ENCODE peak calls at places on chromosomes 3 and 15, in eight cellular contexts. O, H, A, N, P, Z, E and Y are unnamed samples.

GRCh38 chr3:79002465-79003372 is 765.1 kb downstream of the ROBO1 start:
- DNase-seq in Z (peak), H (no peak), O (peak), A (no peak), E (no peak), N (no peak), P (no peak), Y (no peak)

GRCh38 chr15:71656425-71656824 is 153.9 kb upstream of the NR2E3 start:
- DNase-seq in O (no peak), P (no peak), E (no peak), Z (no peak), N (no peak), A (no peak), H (no peak), Y (no peak)

GRCh38 chr15:70308011-70308761 is 210.5 kb upstream of the TLE3 start:
- DNase-seq in N (no peak), Z (no peak), H (no peak), E (peak), A (no peak), P (no peak), O (no peak), Y (no peak)

GRCh38 chr3:168040624-168041208 is 55.0 kb downstream of the GOLIM4 start:
- DNase-seq in P (no peak), N (no peak), E (peak), H (peak), A (peak), O (peak), Z (peak), Y (peak)

GRCh38 chr3:31092748-31093607 is 198.5 kb upstream of the GADL1 start:
- DNase-seq in N (no peak), O (no peak), Z (peak), E (no peak), H (no peak), A (no peak), P (peak), Y (no peak)

GRCh38 chr3:168249539-168250414 is 154.1 kb upstream of the GOLIM4 start:
- DNase-seq in P (peak), E (peak), H (peak), Z (peak), A (peak), O (peak), N (no peak), Y (peak)

GRCh38 chr15:67300266-67300914 is 45.8 kb downstream of the IQCH start:
- DNase-seq in Z (no peak), E (no peak), H (no peak), O (no peak), P (no peak), A (no peak), N (no peak), Y (no peak)

GRCh38 chr3:58566398-58567250 is 10.6 kb downstream of the FAM107A start:
- DNase-seq in A (no peak), H (no peak), O (no peak), N (no peak), E (no peak), P (no peak), Z (no peak), Y (no peak)

GRCh38 chr3:17055374-17056276 is 170.9 kb downstream of the PLCL2 start:
- DNase-seq in Z (no peak), A (no peak), E (no peak), O (no peak), P (no peak), H (no peak), N (no peak), Y (no peak)

GRCh38 chr15:52558196-52558595 is 10.6 kb downstream of the ARPP19 start:
- DNase-seq in A (no peak), H (no peak), E (peak), Z (peak), P (no peak), N (no peak), O (no peak), Y (no peak)

GRCh38 chr3:186953011-186953487 is 22.7 kb downstream of the ST6GAL1 start:
- DNase-seq in E (no peak), N (no peak), O (no peak), Z (peak), P (no peak), A (no peak), H (no peak), Y (no peak)

GRCh38 chr15:69272139-69272538 is 26.6 kb upstream of the PAQR5 start:
- DNase-seq in E (no peak), N (no peak), A (peak), H (no peak), P (no peak), Z (no peak), O (no peak), Y (no peak)

GRCh38 chr15:32098033-32098432 is 67.7 kb downstream of the CHRNA7 start:
- DNase-seq in O (no peak), E (no peak), A (no peak), N (no peak), P (no peak), H (no peak), Z (no peak), Y (peak)

GRCh38 chr3:197337656-197338055 is 39.2 kb upstream of the DLG1 start:
- DNase-seq in P (no peak), Z (no peak), H (no peak), O (no peak), N (no peak), A (no peak), E (no peak), Y (peak)

GRCh38 chr3:78163379-78163778 is 1123.5 kb downstream of the ROBO2 start:
- DNase-seq in Z (no peak), O (no peak), H (no peak), E (no peak), N (no peak), P (no peak), A (peak), Y (peak)

GRCh38 chr3:144770291-144770690 is 798.7 kb downstream of the DIPK2A start:
- DNase-seq in E (no peak), O (no peak), P (no peak), N (no peak), A (no peak), H (no peak), Z (no peak), Y (no peak)

GRCh38 chr3:197600796-197601565 is 45.2 kb upstream of the BDH1 start:
- DNase-seq in O (no peak), H (no peak), E (no peak), N (no peak), A (no peak), Z (no peak), P (no peak), Y (no peak)

GRCh38 chr3:42205800-42206514 is 60.0 kb downstream of the CCK start:
- DNase-seq in P (no peak), E (no peak), A (peak), Z (no peak), N (no peak), H (no peak), O (no peak), Y (no peak)

GRCh38 chr15:71639531-71639930 is 170.8 kb upstream of the NR2E3 start:
- DNase-seq in Z (no peak), P (no peak), O (no peak), N (no peak), H (no peak), A (no peak), E (no peak), Y (no peak)

GRCh38 chr3:50230106-50230832 is 5.7 kb upstream of the GNAI2 start:
- DNase-seq in O (no peak), N (no peak), A (no peak), P (no peak), E (no peak), Z (no peak), H (no peak), Y (no peak)

GRCh38 chr3:186208328-186208989 is 99.6 kb upstream of the ETV5 start:
- DNase-seq in Z (no peak), E (no peak), P (no peak), O (no peak), A (peak), H (no peak), N (no peak), Y (peak)

GRCh38 chr15:78661001-78661400 is 20.0 kb upstream of the CHRNB4 start:
- DNase-seq in H (no peak), Z (no peak), A (no peak), O (no peak), P (no peak), N (no peak), E (no peak), Y (no peak)

GRCh38 chr3:139715736-139716135 is 38.0 kb upstream of the NMNAT3 start:
- DNase-seq in N (no peak), Z (no peak), O (no peak), E (no peak), H (no peak), A (no peak), P (no peak), Y (no peak)

GRCh38 chr3:115146032-115146417 is 1.1 kb downstream of the ZBTB20 start:
- DNase-seq in P (peak), N (peak), E (peak), O (peak), A (peak), H (peak), Z (peak), Y (peak)

GRCh38 chr3:13069495-13069894 is 3.7 kb downstream of the IQSEC1 start:
- DNase-seq in P (no peak), H (no peak), E (no peak), A (no peak), N (no peak), Z (no peak), O (no peak), Y (no peak)

GRCh38 chr3:58528629-58529028 is 8.4 kb downstream of the ACOX2 start:
- DNase-seq in E (no peak), Z (peak), H (no peak), N (no peak), O (no peak), A (no peak), P (peak), Y (no peak)

GRCh38 chr3:17742092-17742836 is at the start of gene TBC1D5:
- DNase-seq in O (peak), H (peak), P (peak), E (peak), N (peak), A (peak), Z (peak), Y (peak)

GRCh38 chr3:129211345-129211744 is 27.6 kb upstream of the CNBP start:
- DNase-seq in Z (no peak), H (no peak), O (no peak), P (no peak), N (no peak), E (no peak), A (no peak), Y (no peak)

DNA sequence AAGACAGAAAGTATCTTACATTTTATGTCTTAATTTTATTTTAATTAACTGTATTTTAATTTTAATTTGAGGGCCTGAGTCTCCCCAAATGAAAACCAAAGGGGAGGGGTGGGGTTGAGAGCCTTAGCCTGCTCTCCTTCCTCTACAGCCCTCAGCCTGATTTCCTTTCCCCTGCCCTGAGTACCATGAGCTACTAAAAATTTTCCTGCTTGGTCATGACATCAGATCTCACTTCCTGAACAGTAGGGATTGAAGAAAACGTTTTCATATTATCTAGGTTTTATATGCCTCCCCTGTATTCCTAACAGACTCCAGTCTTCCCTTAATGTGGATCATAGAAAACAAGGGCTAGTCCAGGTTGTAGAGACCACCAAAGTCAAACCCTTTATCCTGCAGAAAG is 133.9 kb downstream of the MYLK start:
- DNase-seq in A (no peak), O (no peak), N (no peak), H (no peak), Z (peak), P (no peak), E (no peak), Y (no peak)
- H3K27ac ChIP-seq in A (peak), O (no peak), N (peak), H (peak), Z (peak), P (no peak), E (peak), Y (no peak)

GRCh38 chr15:37819191-37819590 is 115.2 kb upstream of the TMCO5A start:
- DNase-seq in H (no peak), P (no peak), O (no peak), Z (no peak), A (no peak), E (no peak), N (no peak), Y (no peak)

GRCh38 chr15:37824717-37825382 is 109.6 kb upstream of the TMCO5A start:
- DNase-seq in Z (peak), O (peak), H (peak), P (no peak), E (peak), A (no peak), N (no peak), Y (peak)

GRCh38 chr15:37818152-37818677 is 116.2 kb upstream of the TMCO5A start:
- DNase-seq in A (no peak), E (no peak), O (no peak), H (no peak), Z (no peak), P (no peak), N (no peak), Y (no peak)

GRCh38 chr15:37820380-37821128 is 113.9 kb upstream of the TMCO5A start:
- DNase-seq in Z (no peak), O (no peak), A (no peak), P (no peak), E (no peak), N (no peak), H (no peak), Y (no peak)

GRCh38 chr15:37823601-37824275 is 110.7 kb upstream of the TMCO5A start:
- DNase-seq in H (no peak), A (peak), Z (no peak), N (no peak), O (peak), P (no peak), E (no peak), Y (peak)
- TF ChIP-seq CTCF in H (no peak), A (peak), Z (no peak), N (no peak), O (peak), P (no peak), E (no peak), Y (peak)

GRCh38 chr15:80789836-80790235 is 10.7 kb downstream of the CEMIP start:
- DNase-seq in A (no peak), P (no peak), Z (no peak), N (no peak), O (no peak), H (no peak), E (no peak), Y (no peak)

GRCh38 chr15:80787238-80787805 is 8.2 kb downstream of the CEMIP start:
- DNase-seq in H (no peak), N (no peak), A (peak), Z (no peak), O (no peak), P (no peak), E (no peak), Y (peak)

GRCh38 chr15:80791004-80791403 is 11.8 kb downstream of the CEMIP start:
- DNase-seq in Z (no peak), A (no peak), N (no peak), O (no peak), E (no peak), P (no peak), H (no peak), Y (no peak)

GRCh38 chr15:80788536-80788935 is 9.4 kb downstream of the CEMIP start:
- DNase-seq in N (no peak), E (no peak), O (no peak), A (no peak), H (peak), P (no peak), Z (no peak), Y (no peak)

GRCh38 chr15:80789296-80789695 is 10.1 kb downstream of the CEMIP start:
- DNase-seq in Z (no peak), H (no peak), P (no peak), N (no peak), O (no peak), A (no peak), E (no peak), Y (no peak)
- H3K4me3 ChIP-seq in Z (no peak), H (no peak), P (no peak), N (no peak), O (no peak), A (no peak), E (no peak), Y (no peak)

GRCh38 chr3:123457841-123458240 is 9.0 kb upstream of the ADCY5 start:
- DNase-seq in O (no peak), H (no peak), Z (no peak), N (no peak), A (peak), P (no peak), E (no peak), Y (peak)
- H3K27ac ChIP-seq in O (no peak), H (no peak), Z (no peak), N (no peak), A (no peak), P (no peak), E (no peak), Y (no peak)

GRCh38 chr3:14775574-14775973 is 43.2 kb upstream of the FGD5 start:
- DNase-seq in Z (no peak), N (no peak), A (no peak), O (no peak), P (no peak), H (no peak), E (no peak), Y (peak)
- TF ChIP-seq CTCF in Z (no peak), N (no peak), A (no peak), O (no peak), P (no peak), H (no peak), E (no peak), Y (no peak)

GRCh38 chr15:57592426-57592825 is 722 bp downstream of the MYZAP start:
- DNase-seq in A (no peak), O (no peak), N (no peak), P (no peak), H (no peak), Z (peak), E (no peak), Y (no peak)

GRCh38 chr15:57589276-57590073 is 2.2 kb upstream of the MYZAP start:
- DNase-seq in N (no peak), O (no peak), H (no peak), E (no peak), Z (no peak), A (no peak), P (no peak), Y (no peak)

GRCh38 chr15:57591822-57592367 is at the start of gene MYZAP:
- DNase-seq in E (no peak), Z (peak), O (peak), A (peak), H (no peak), N (no peak), P (peak), Y (peak)

GRCh38 chr15:57592836-57593420 is 1.2 kb downstream of the MYZAP start:
- DNase-seq in O (no peak), E (no peak), N (no peak), P (no peak), Z (no peak), A (no peak), H (no peak), Y (no peak)

GRCh38 chr15:57591237-57591821 is 375 bp upstream of the MYZAP start:
- DNase-seq in Z (peak), N (no peak), P (no peak), E (no peak), O (no peak), A (peak), H (no peak), Y (no peak)
- H3K4me3 ChIP-seq in Z (peak), N (peak), P (peak), E (peak), O (peak), A (peak), H (peak), Y (peak)

GRCh38 chr15:76282451-76282850 is 28.8 kb downstream of the ETFA start:
- DNase-seq in A (no peak), E (no peak), O (no peak), H (no peak), Z (no peak), N (no peak), P (no peak), Y (no peak)

GRCh38 chr15:76289582-76289981 is 21.7 kb downstream of the ETFA start:
- DNase-seq in N (no peak), E (no peak), A (no peak), H (no peak), P (no peak), Z (no peak), O (no peak), Y (no peak)

GRCh38 chr15:76286231-76286879 is 24.9 kb downstream of the ETFA start:
- DNase-seq in H (no peak), A (no peak), P (no peak), Z (no peak), N (no peak), O (no peak), E (no peak), Y (no peak)

GRCh38 chr15:76285241-76285825 is 25.9 kb downstream of the ETFA start:
- DNase-seq in Z (peak), O (no peak), A (peak), P (no peak), N (no peak), E (peak), H (no peak), Y (no peak)
- H3K27ac ChIP-seq in Z (no peak), O (no peak), A (no peak), P (no peak), N (no peak), E (no peak), H (no peak), Y (no peak)

GRCh38 chr3:172666873-172667694 is 43.8 kb downstream of the NCEH1 start:
- DNase-seq in A (peak), P (peak), O (peak), Z (peak), E (peak), N (peak), H (peak), Y (peak)

DNA sequence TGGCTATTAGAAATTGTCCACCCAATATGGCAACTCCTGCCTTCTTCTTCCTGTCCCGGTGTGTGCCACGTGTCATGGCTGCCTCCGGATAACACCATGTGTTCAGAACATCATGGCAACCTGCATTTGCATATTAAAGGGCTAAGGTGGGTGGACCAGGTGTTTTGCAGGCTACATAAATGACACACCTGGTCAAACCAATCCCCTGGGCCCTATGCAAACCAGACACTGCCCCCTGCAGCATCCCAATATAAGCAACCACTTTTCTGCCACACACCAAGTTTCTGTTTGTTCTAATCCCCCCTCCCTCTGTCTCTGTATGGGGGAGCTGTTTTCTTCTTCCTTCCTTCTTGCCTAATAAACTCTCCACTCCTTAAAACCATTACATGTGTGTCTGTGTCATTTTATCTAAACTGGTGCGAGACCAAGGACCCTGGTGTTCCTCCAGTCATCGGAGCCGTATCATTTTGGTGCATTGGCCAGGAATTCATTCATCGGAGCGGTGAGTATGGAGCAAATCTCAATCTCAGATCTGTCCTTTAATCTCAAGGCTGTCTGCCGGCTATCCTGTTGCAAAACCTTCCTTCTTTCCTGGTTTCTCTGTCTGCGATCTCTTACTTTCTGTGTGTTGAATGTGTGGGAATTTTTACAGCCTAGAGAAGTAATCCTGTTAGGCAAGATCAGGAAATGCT is 44.5 kb downstream of the NCEH1 start:
- DNase-seq in Z (no peak), N (no peak), P (no peak), O (no peak), H (no peak), E (no peak), A (peak), Y (peak)
- TF ChIP-seq CTCF in Z (peak), N (no peak), P (no peak), O (peak), H (peak), E (no peak), A (peak), Y (no peak)